ENCODE peak calls at places on chromosomes 13 and 19, in seven cellular contexts. K, S, A, Z, F, V and X are unnamed samples.

GRCh38 chr19:18434411-18435184 is 3.3 kb downstream of the ISYNA1 start:
- DNase-seq in K (no peak), S (no peak), A (peak), Z (no peak), F (no peak), V (no peak), X (no peak)

GRCh38 chr13:20714563-20715339 is 11.3 kb downstream of the IL17D start:
- DNase-seq in K (peak), S (peak), A (peak), Z (peak), F (peak), V (peak), X (peak)

GRCh38 chr19:14005381-14006084 is 587 bp downstream of the RFX1 start:
- DNase-seq in K (peak), S (peak), A (peak), Z (peak), F (peak), V (peak), X (peak)

GRCh38 chr19:47813304-47813994 is 8.3 kb upstream of the CRX start:
- DNase-seq in K (peak), S (peak), A (peak), Z (peak), F (peak), V (no peak), X (no peak)

GRCh38 chr19:47093841-47094240 is 19.7 kb downstream of the ZC3H4 start:
- DNase-seq in K (no peak), S (no peak), A (no peak), Z (no peak), F (no peak), V (no peak), X (no peak)

GRCh38 chr13:37375724-37376123 is 222.8 kb downstream of the POSTN start:
- DNase-seq in K (no peak), S (no peak), A (no peak), Z (no peak), F (no peak), V (no peak), X (no peak)

GRCh38 chr13:79258489-79258888 is 147.6 kb downstream of the RBM26 start:
- DNase-seq in K (no peak), S (no peak), A (no peak), Z (no peak), F (no peak), V (no peak), X (no peak)

GRCh38 chr13:114283581-114283980 is 2.2 kb downstream of the UPF3A start:
- DNase-seq in K (no peak), S (no peak), A (no peak), Z (no peak), F (no peak), V (no peak), X (no peak)

GRCh38 chr19:19599190-19599535 is 19.3 kb downstream of the PBX4 start:
- DNase-seq in K (no peak), S (no peak), A (no peak), Z (no peak), F (no peak), V (no peak), X (no peak)

GRCh38 chr19:45474191-45474940 is 6.6 kb downstream of the FOSB start:
- DNase-seq in K (no peak), S (no peak), A (no peak), Z (peak), F (no peak), V (no peak), X (no peak)

GRCh38 chr13:106357198-106357597 is 178.3 kb downstream of the EFNB2 start:
- DNase-seq in K (no peak), S (peak), A (peak), Z (peak), F (no peak), V (no peak), X (no peak)

GRCh38 chr13:25659091-25659502 is 287.3 kb downstream of the ATP8A2 start:
- DNase-seq in K (no peak), S (no peak), A (no peak), Z (no peak), F (no peak), V (no peak), X (no peak)

GRCh38 chr13:98549728-98550317 is 27.1 kb downstream of the STK24 start:
- DNase-seq in K (no peak), S (no peak), A (no peak), Z (no peak), F (no peak), V (no peak), X (no peak)

GRCh38 chr13:113854238-113855011 is 9.5 kb downstream of the GAS6 start:
- DNase-seq in K (no peak), S (peak), A (peak), Z (peak), F (peak), V (peak), X (no peak)

GRCh38 chr19:58212336-58213074 is 16.2 kb upstream of the ZNF544 start:
- DNase-seq in K (no peak), S (no peak), A (no peak), Z (no peak), F (no peak), V (no peak), X (no peak)

GRCh38 chr19:12754465-12755196 is 3.0 kb downstream of the BEST2 start:
- DNase-seq in K (no peak), S (no peak), A (peak), Z (no peak), F (no peak), V (no peak), X (no peak)

GRCh38 chr19:10920288-10920655 is 8.2 kb downstream of the YIPF2 start:
- DNase-seq in K (no peak), S (no peak), A (peak), Z (no peak), F (no peak), V (no peak), X (no peak)

GRCh38 chr19:35155441-35155840 is 906 bp downstream of the FXYD5 start:
- DNase-seq in K (no peak), S (peak), A (peak), Z (no peak), F (no peak), V (no peak), X (no peak)

GRCh38 chr19:4108767-4109625 is 14.9 kb downstream of the MAP2K2 start:
- DNase-seq in K (no peak), S (no peak), A (peak), Z (no peak), F (peak), V (no peak), X (no peak)

GRCh38 chr13:54124700-54125099 is 1096.1 kb downstream of the OLFM4 start:
- DNase-seq in K (no peak), S (no peak), A (no peak), Z (no peak), F (no peak), V (no peak), X (no peak)

GRCh38 chr13:89375839-89376238 is 1704.7 kb downstream of the SLITRK5 start:
- DNase-seq in K (no peak), S (peak), A (no peak), Z (peak), F (no peak), V (peak), X (peak)

GRCh38 chr13:33204130-33204927 is 81.2 kb downstream of the STARD13 start:
- DNase-seq in K (peak), S (peak), A (no peak), Z (peak), F (peak), V (peak), X (no peak)

GRCh38 chr13:30466358-30466714 is 600 bp upstream of the HMGB1 start:
- DNase-seq in K (no peak), S (peak), A (no peak), Z (no peak), F (no peak), V (no peak), X (no peak)
- H3K4me3 ChIP-seq in K (no peak), S (peak), A (peak), Z (peak), F (no peak), V (peak), X (peak)

GRCh38 chr19:41328157-41328817 is 18.3 kb downstream of the CCDC97 start:
- DNase-seq in K (no peak), S (peak), A (peak), Z (no peak), F (no peak), V (no peak), X (no peak)
- H3K4me3 ChIP-seq in K (no peak), S (no peak), A (peak), Z (no peak), F (no peak), V (no peak), X (no peak)

DNA sequence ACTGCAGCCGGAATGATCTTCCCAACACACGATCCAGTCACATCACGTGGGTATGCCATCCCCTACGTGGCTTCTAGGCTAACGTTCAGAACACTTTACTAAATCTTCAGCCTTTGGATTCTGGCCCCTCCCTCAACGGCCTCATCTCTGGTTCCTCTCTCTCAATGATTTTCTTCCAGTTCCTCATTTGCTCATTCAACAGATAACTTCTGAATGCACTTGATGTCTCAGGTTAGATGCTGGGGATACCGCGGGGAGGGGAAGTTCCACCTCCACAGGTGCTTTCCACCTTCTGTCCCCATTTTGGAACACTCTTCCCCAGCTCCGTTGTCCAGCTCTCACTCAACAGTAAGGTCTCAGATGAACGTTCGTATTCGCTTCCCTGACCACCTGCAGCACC is 66.1 kb downstream of the ATP7B start:
- DNase-seq in K (no peak), S (no peak), A (no peak), Z (no peak), F (no peak), V (no peak), X (no peak)
- H3K4me3 ChIP-seq in K (no peak), S (no peak), A (no peak), Z (no peak), F (no peak), V (no peak), X (no peak)

GRCh38 chr19:38666662-38667448 is 19.4 kb downstream of the ACTN4 start:
- DNase-seq in K (no peak), S (peak), A (peak), Z (peak), F (peak), V (no peak), X (no peak)

GRCh38 chr19:38665219-38665931 is 17.9 kb downstream of the ACTN4 start:
- DNase-seq in K (no peak), S (no peak), A (peak), Z (no peak), F (no peak), V (no peak), X (no peak)

GRCh38 chr19:38667552-38668205 is 20.2 kb downstream of the ACTN4 start:
- DNase-seq in K (no peak), S (peak), A (peak), Z (no peak), F (peak), V (peak), X (no peak)

GRCh38 chr19:38664503-38665211 is 17.2 kb downstream of the ACTN4 start:
- DNase-seq in K (no peak), S (no peak), A (peak), Z (no peak), F (no peak), V (no peak), X (no peak)

GRCh38 chr19:38665950-38666661 is 18.7 kb downstream of the ACTN4 start:
- DNase-seq in K (peak), S (no peak), A (peak), Z (peak), F (peak), V (no peak), X (no peak)
- H3K4me3 ChIP-seq in K (no peak), S (no peak), A (peak), Z (no peak), F (no peak), V (no peak), X (peak)

GRCh38 chr19:50551034-50551712 is 17.1 kb downstream of the LRRC4B start:
- DNase-seq in K (no peak), S (no peak), A (peak), Z (no peak), F (no peak), V (no peak), X (no peak)
- H3K4me3 ChIP-seq in K (no peak), S (no peak), A (no peak), Z (peak), F (no peak), V (no peak), X (no peak)

GRCh38 chr19:39276740-39277139 is 8.5 kb downstream of the IFNL2 start:
- DNase-seq in K (no peak), S (no peak), A (no peak), Z (no peak), F (no peak), V (no peak), X (no peak)
- H3K4me3 ChIP-seq in K (no peak), S (no peak), A (no peak), Z (no peak), F (no peak), V (no peak), X (no peak)